ENCODE peak calls at places on chromosomes 11 and 22, in six cellular contexts. C, N, T, B, W and U are unnamed samples.

GRCh38 chr11:61345170-61345610 is 12.2 kb downstream of the TKFC start:
- DNase-seq in C (no peak), N (no peak), T (no peak), B (no peak), W (no peak), U (no peak)

GRCh38 chr11:14764899-14765527 is 121.4 kb downstream of the PDE3B start:
- DNase-seq in C (peak; percentile 76), N (no peak), T (peak; percentile 61), B (no peak), W (no peak), U (peak; percentile 48)

GRCh38 chr11:7592706-7593105 is 78.9 kb downstream of the PPFIBP2 start:
- DNase-seq in C (peak; percentile 56), N (no peak), T (peak; percentile 51), B (no peak), W (peak; percentile 57), U (no peak)

GRCh38 chr11:42524534-42525227 is 787.1 kb upstream of the API5 start:
- DNase-seq in C (peak; percentile 10), N (peak; percentile 5), T (peak; percentile 48), B (peak; percentile 35), W (no peak), U (peak; percentile 89)

GRCh38 chr11:99015634-99016454 is 4.9 kb upstream of the CNTN5 start:
- DNase-seq in C (peak; percentile 50), N (no peak), T (peak; percentile 78), B (no peak), W (peak; percentile 46), U (peak; percentile 52)

GRCh38 chr11:44564198-44564597 is 1.3 kb upstream of the CD82 start:
- DNase-seq in C (no peak), N (no peak), T (no peak), B (no peak), W (no peak), U (peak; percentile 33)

GRCh38 chr22:48950151-48950915 is 877.3 kb downstream of the BRD1 start:
- DNase-seq in C (no peak), N (no peak), T (no peak), B (no peak), W (no peak), U (no peak)

GRCh38 chr11:29280452-29280851 is 736.4 kb downstream of the KCNA4 start:
- DNase-seq in C (peak; percentile 63), N (no peak), T (peak; percentile 24), B (no peak), W (no peak), U (peak; percentile 39)

GRCh38 chr11:86119062-86119461 is 50.2 kb upstream of the PICALM start:
- DNase-seq in C (no peak), N (no peak), T (no peak), B (no peak), W (no peak), U (peak; percentile 88)

GRCh38 chr11:29484548-29484947 is 532.3 kb downstream of the KCNA4 start:
- DNase-seq in C (no peak), N (no peak), T (no peak), B (no peak), W (no peak), U (no peak)

GRCh38 chr11:116874251-116874650 is 36.8 kb upstream of the APOA1 start:
- DNase-seq in C (peak; percentile 63), N (no peak), T (peak; percentile 39), B (no peak), W (peak; percentile 20), U (no peak)

GRCh38 chr11:112745958-112746357 is 215.3 kb upstream of the NCAM1 start:
- DNase-seq in C (no peak), N (no peak), T (no peak), B (no peak), W (no peak), U (no peak)

GRCh38 chr22:47295982-47296381 is 533.5 kb downstream of the TBC1D22A start:
- DNase-seq in C (no peak), N (no peak), T (no peak), B (no peak), W (no peak), U (no peak)

GRCh38 chr11:117071344-117071787 is 26.9 kb downstream of the SIK3 start:
- DNase-seq in C (peak; percentile 28), N (no peak), T (peak; percentile 49), B (no peak), W (no peak), U (peak; percentile 71)

GRCh38 chr11:70206977-70207376 is 3.9 kb downstream of the FADD start:
- DNase-seq in C (no peak), N (no peak), T (no peak), B (no peak), W (no peak), U (no peak)

GRCh38 chr11:83746921-83747585 is 460.9 kb upstream of the CCDC90B start:
- DNase-seq in C (no peak), N (no peak), T (no peak), B (no peak), W (no peak), U (no peak)

GRCh38 chr11:1059759-1060158 is 14.9 kb upstream of the MUC2 start:
- DNase-seq in C (no peak), N (no peak), T (no peak), B (no peak), W (no peak), U (no peak)

GRCh38 chr11:59802639-59803176 is 7.9 kb downstream of the MRPL16 start:
- DNase-seq in C (peak; percentile 52), N (no peak), T (peak; percentile 75), B (no peak), W (peak; percentile 50), U (peak; percentile 72)

GRCh38 chr22:21755855-21756284 is 20.3 kb upstream of the YPEL1 start:
- DNase-seq in C (peak; percentile 82), N (no peak), T (peak; percentile 79), B (no peak), W (peak; percentile 58), U (peak; percentile 34)

GRCh38 chr11:75245356-75246005 is 4.9 kb downstream of the TPBGL start:
- DNase-seq in C (no peak), N (no peak), T (no peak), B (no peak), W (no peak), U (no peak)

GRCh38 chr11:120613264-120614226 is 102.0 kb downstream of the GRIK4 start:
- DNase-seq in C (no peak), N (no peak), T (no peak), B (no peak), W (no peak), U (no peak)

GRCh38 chr11:107563702-107564101 is 1.8 kb downstream of the ALKBH8 start:
- DNase-seq in C (peak; percentile 62), N (no peak), T (peak; percentile 75), B (peak; percentile 2), W (peak; percentile 71), U (peak; percentile 71)

GRCh38 chr11:72582206-72583176 is 91.7 kb downstream of the PDE2A start:
- DNase-seq in C (no peak), N (no peak), T (no peak), B (no peak), W (no peak), U (no peak)

GRCh38 chr11:93116641-93117577 is 80.9 kb downstream of the SLC36A4 start:
- DNase-seq in C (no peak), N (no peak), T (no peak), B (no peak), W (no peak), U (no peak)

GRCh38 chr22:22167791-22168189 is 76.8 kb upstream of the VPREB1 start:
- DNase-seq in C (no peak), N (no peak), T (no peak), B (no peak), W (no peak), U (no peak)

GRCh38 chr11:27553186-27553585 is 46.6 kb upstream of the LIN7C start:
- DNase-seq in C (no peak), N (no peak), T (no peak), B (no peak), W (no peak), U (peak; percentile 86)

GRCh38 chr11:103035656-103036434 is 56.1 kb downstream of the DCUN1D5 start:
- DNase-seq in C (peak; percentile 90), N (peak; percentile 52), T (peak; percentile 94), B (no peak), W (peak; percentile 97), U (peak; percentile 71)

GRCh38 chr11:67375320-67376021 is 2.1 kb upstream of the CLCF1 start:
- DNase-seq in C (no peak), N (no peak), T (no peak), B (no peak), W (no peak), U (peak; percentile 66)

GRCh38 chr22:29394931-29395581 is 6.7 kb upstream of the AP1B1 start:
- DNase-seq in C (peak; percentile 74), N (peak; percentile 19), T (peak; percentile 86), B (peak; percentile 43), W (peak; percentile 68), U (peak; percentile 88)

GRCh38 chr22:35861451-35861850 is 143.8 kb downstream of the APOL5 start:
- DNase-seq in C (no peak), N (no peak), T (no peak), B (no peak), W (no peak), U (no peak)

GRCh38 chr22:36365020-36365411 is 22.8 kb downstream of the MYH9 start:
- DNase-seq in C (peak; percentile 94), N (peak; percentile 66), T (peak; percentile 88), B (no peak), W (peak; percentile 97), U (peak; percentile 88)